ENCODE peak calls at places on chromosome 17, in eight cellular contexts. I is K562; K is mammary epithelial cell; H is IMR-90; C is HCT116; O is brain microvascular endothelial cell; X is AG04450; N is CD4-positive, alpha-beta T cell. A is an unnamed sample. For H3K27me3, the result is how much of the 10 kb centered on the place peaks cover.

GRCh38 chr17:699350-699749 is 15.3 kb downstream of the VPS53 start:
- DNase-seq in K (no peak), C (no peak), O (no peak), N (no peak), I (no peak), X (no peak), H (no peak), A (no peak)

GRCh38 chr17:66255112-66255511 is 25.9 kb upstream of the APOH start:
- DNase-seq in I (peak), H (peak), N (peak), C (peak), X (peak), O (peak), K (peak), A (no peak)

GRCh38 chr17:17628388-17629008 is 37.0 kb upstream of the PEMT start:
- DNase-seq in O (no peak), N (peak), K (no peak), C (no peak), I (no peak), H (no peak), X (no peak), A (no peak)

GRCh38 chr17:63698886-63699637 is 863 bp downstream of the LIMD2 start:
- DNase-seq in H (peak), K (no peak), O (no peak), I (no peak), N (peak), C (no peak), X (no peak), A (no peak)

GRCh38 chr17:1590031-1590746 is 27.6 kb upstream of the PITPNA start:
- DNase-seq in N (no peak), X (peak), C (peak), I (peak), K (peak), O (peak), H (peak), A (peak)

GRCh38 chr17:12995896-12996295 is 21.9 kb downstream of the ELAC2 start:
- DNase-seq in C (no peak), I (no peak), N (no peak), X (no peak), H (no peak), O (no peak), K (no peak), A (no peak)

GRCh38 chr17:54982399-54982798 is 13.8 kb downstream of the STXBP4 start:
- DNase-seq in C (no peak), K (no peak), O (peak), I (no peak), N (no peak), X (no peak), H (peak), A (peak)

GRCh38 chr17:17872468-17873345 is 35.9 kb upstream of the SREBF1 start:
- DNase-seq in O (no peak), K (no peak), N (no peak), C (no peak), I (no peak), X (no peak), H (peak), A (no peak)

GRCh38 chr17:8095361-8095760 is 7.8 kb upstream of the ALOX12B start:
- DNase-seq in I (no peak), X (no peak), C (no peak), K (no peak), O (no peak), H (no peak), N (no peak), A (no peak)

GRCh38 chr17:61474235-61474927 is 22.2 kb downstream of the TBX4 start:
- DNase-seq in X (no peak), K (peak), O (no peak), I (no peak), H (peak), C (no peak), N (no peak), A (no peak)

GRCh38 chr17:77045441-77046041 is 95.2 kb upstream of the SEC14L1 start:
- DNase-seq in O (no peak), H (peak), I (no peak), C (no peak), K (peak), X (no peak), N (no peak), A (no peak)

GRCh38 chr17:77036841-77037381 is 103.9 kb upstream of the SEC14L1 start:
- DNase-seq in X (no peak), N (no peak), C (no peak), O (no peak), I (peak), H (no peak), K (peak), A (no peak)

GRCh38 chr17:77038860-77039555 is 101.8 kb upstream of the SEC14L1 start:
- DNase-seq in I (no peak), X (no peak), C (no peak), K (no peak), O (no peak), N (no peak), H (no peak), A (no peak)

GRCh38 chr17:77037943-77038342 is 102.8 kb upstream of the SEC14L1 start:
- DNase-seq in I (no peak), H (no peak), C (no peak), O (no peak), N (no peak), X (no peak), K (no peak), A (no peak)

GRCh38 chr17:77042688-77043330 is 98.0 kb upstream of the SEC14L1 start:
- DNase-seq in H (no peak), X (no peak), O (no peak), C (no peak), K (no peak), N (no peak), I (no peak), A (no peak)
- H3K27ac ChIP-seq in H (no peak), X (no peak), O (no peak), C (no peak), K (no peak), N (no peak), I (no peak), A (no peak)

DNA sequence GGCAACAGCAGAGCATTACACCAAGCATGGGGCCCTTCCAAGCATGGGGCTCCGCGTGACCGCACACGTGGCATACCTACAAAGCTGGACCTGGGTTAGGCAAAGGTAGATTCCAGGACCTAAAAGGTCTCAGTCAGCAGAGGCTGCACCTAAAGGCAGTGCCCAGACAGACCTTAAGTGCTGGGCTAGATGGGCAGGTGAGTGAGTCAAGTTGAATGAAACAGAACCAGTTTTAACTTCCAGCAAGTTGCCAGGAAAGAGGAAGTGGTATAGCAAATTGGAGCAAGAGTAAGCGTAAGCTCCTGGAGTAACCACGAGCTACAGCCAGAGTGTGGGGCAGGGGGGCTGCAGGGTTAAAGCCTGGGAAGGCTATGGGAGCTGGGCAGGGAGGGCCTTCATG is 49.5 kb downstream of the SRCIN1 start:
- DNase-seq in H (no peak), O (no peak), K (peak), X (no peak), I (no peak), C (no peak), N (no peak), A (no peak)
- H3K27me3 ChIP-seq in H (half or more), O (under half), K (under half), X (half or more), I (under half), C (under half), N (under half), A (under half)

GRCh38 chr17:77083547-77083946 is 57.2 kb upstream of the SEC14L1 start:
- DNase-seq in X (no peak), K (no peak), H (no peak), I (no peak), O (no peak), C (no peak), N (no peak), A (no peak)
- TF ChIP-seq CTCF in X (no peak), K (no peak), H (no peak), I (no peak), O (no peak), C (no peak), N (no peak), A (no peak)

GRCh38 chr17:44901323-44901965 is 2.2 kb upstream of the EFTUD2 start:
- DNase-seq in H (peak), I (no peak), N (no peak), C (no peak), X (peak), O (peak), K (peak), A (no peak)
- H3K27ac ChIP-seq in H (peak), I (no peak), N (no peak), C (no peak), X (peak), O (no peak), K (peak), A (no peak)

GRCh38 chr17:43907425-43907981 is at the start of gene MPP2:
- DNase-seq in K (no peak), I (peak), C (peak), O (peak), N (peak), X (peak), H (peak), A (no peak)

GRCh38 chr17:43905985-43906852 is 1.1 kb downstream of the MPP2 start:
- DNase-seq in N (peak), X (no peak), C (no peak), H (peak), O (peak), K (no peak), I (no peak), A (peak)

GRCh38 chr17:43906951-43907424 is 348 bp downstream of the MPP2 start:
- DNase-seq in N (no peak), O (no peak), C (no peak), I (no peak), H (no peak), K (no peak), X (no peak), A (no peak)

GRCh38 chr17:43908111-43908721 is 880 bp upstream of the MPP2 start:
- DNase-seq in K (no peak), O (peak), C (peak), X (peak), H (peak), N (peak), I (peak), A (peak)

GRCh38 chr17:43905400-43905984 is 1.8 kb downstream of the MPP2 start:
- DNase-seq in X (no peak), C (no peak), H (no peak), O (no peak), K (no peak), N (no peak), I (no peak), A (no peak)
- H3K27me3 ChIP-seq in X (under half), C (under half), H (under half), O (under half), K (under half), N (under half), I (under half), A (under half)

A was measured in thoracic aorta.